ENCODE peak calls at places on chromosome 1, in six cellular contexts. One of them, this sample, is unnamed.

GRCh38 chr1:172903581-172904220 is 147.0 kb downstream of the TNFSF18 start:
- DNase-seq in GM23248: peak
- DNase-seq in activated CD8-positive, alpha-beta T cell treated with anti-CD3 and anti-CD28 coated beads for 36 hours: no peak
- DNase-seq in AG09309: no peak
- DNase-seq in naive thymus-derived CD8-positive, alpha-beta T cell: no peak
- DNase-seq in ecto neural progenitor cell: no peak
- DNase-seq in this sample: no peak

GRCh38 chr1:230286166-230286889 is 139.8 kb downstream of the PGBD5 start:
- DNase-seq in GM23248: no peak
- DNase-seq in activated CD8-positive, alpha-beta T cell treated with anti-CD3 and anti-CD28 coated beads for 36 hours: no peak
- DNase-seq in AG09309: no peak
- DNase-seq in naive thymus-derived CD8-positive, alpha-beta T cell: no peak
- DNase-seq in ecto neural progenitor cell: no peak
- DNase-seq in this sample: no peak

GRCh38 chr1:41540886-41541591 is 56.6 kb upstream of the EDN2 start:
- DNase-seq in GM23248: peak
- DNase-seq in activated CD8-positive, alpha-beta T cell treated with anti-CD3 and anti-CD28 coated beads for 36 hours: no peak
- DNase-seq in AG09309: no peak
- DNase-seq in naive thymus-derived CD8-positive, alpha-beta T cell: no peak
- DNase-seq in ecto neural progenitor cell: no peak
- DNase-seq in this sample: no peak

GRCh38 chr1:111290640-111291039 is at the start of gene CHIA:
- DNase-seq in GM23248: no peak
- DNase-seq in activated CD8-positive, alpha-beta T cell treated with anti-CD3 and anti-CD28 coated beads for 36 hours: no peak
- DNase-seq in AG09309: no peak
- DNase-seq in naive thymus-derived CD8-positive, alpha-beta T cell: no peak
- DNase-seq in ecto neural progenitor cell: no peak
- DNase-seq in this sample: no peak

GRCh38 chr1:200907611-200908097 is 13.0 kb downstream of the INAVA start:
- DNase-seq in GM23248: peak
- DNase-seq in activated CD8-positive, alpha-beta T cell treated with anti-CD3 and anti-CD28 coated beads for 36 hours: no peak
- DNase-seq in AG09309: no peak
- DNase-seq in naive thymus-derived CD8-positive, alpha-beta T cell: no peak
- DNase-seq in ecto neural progenitor cell: no peak
- DNase-seq in this sample: no peak

GRCh38 chr1:154955039-154955717 is 721 bp downstream of the PBXIP1 start:
- DNase-seq in GM23248: peak
- DNase-seq in activated CD8-positive, alpha-beta T cell treated with anti-CD3 and anti-CD28 coated beads for 36 hours: peak
- DNase-seq in AG09309: no peak
- DNase-seq in naive thymus-derived CD8-positive, alpha-beta T cell: peak
- DNase-seq in ecto neural progenitor cell: peak
- DNase-seq in this sample: peak

GRCh38 chr1:222754386-222755139 is 17.6 kb downstream of the FAM177B start:
- DNase-seq in GM23248: peak
- DNase-seq in activated CD8-positive, alpha-beta T cell treated with anti-CD3 and anti-CD28 coated beads for 36 hours: no peak
- DNase-seq in AG09309: peak
- DNase-seq in naive thymus-derived CD8-positive, alpha-beta T cell: no peak
- DNase-seq in ecto neural progenitor cell: no peak
- DNase-seq in this sample: no peak

GRCh38 chr1:67429528-67430357 is 459 bp downstream of the SERBP1 start:
- DNase-seq in GM23248: peak
- DNase-seq in activated CD8-positive, alpha-beta T cell treated with anti-CD3 and anti-CD28 coated beads for 36 hours: peak
- DNase-seq in AG09309: no peak
- DNase-seq in naive thymus-derived CD8-positive, alpha-beta T cell: peak
- DNase-seq in ecto neural progenitor cell: peak
- DNase-seq in this sample: no peak

GRCh38 chr1:168755800-168756418 is 26.9 kb upstream of the DPT start:
- DNase-seq in GM23248: no peak
- DNase-seq in activated CD8-positive, alpha-beta T cell treated with anti-CD3 and anti-CD28 coated beads for 36 hours: no peak
- DNase-seq in AG09309: no peak
- DNase-seq in naive thymus-derived CD8-positive, alpha-beta T cell: no peak
- DNase-seq in ecto neural progenitor cell: no peak
- DNase-seq in this sample: no peak

GRCh38 chr1:71660417-71660816 is 579.6 kb upstream of the ZRANB2 start:
- DNase-seq in GM23248: peak
- DNase-seq in activated CD8-positive, alpha-beta T cell treated with anti-CD3 and anti-CD28 coated beads for 36 hours: no peak
- DNase-seq in AG09309: peak
- DNase-seq in naive thymus-derived CD8-positive, alpha-beta T cell: no peak
- DNase-seq in ecto neural progenitor cell: no peak
- DNase-seq in this sample: no peak

GRCh38 chr1:77406661-77407060 is 124.8 kb downstream of the AK5 start:
- DNase-seq in GM23248: peak
- DNase-seq in activated CD8-positive, alpha-beta T cell treated with anti-CD3 and anti-CD28 coated beads for 36 hours: no peak
- DNase-seq in AG09309: no peak
- DNase-seq in naive thymus-derived CD8-positive, alpha-beta T cell: no peak
- DNase-seq in ecto neural progenitor cell: no peak
- DNase-seq in this sample: no peak

GRCh38 chr1:157307491-157307890 is 169.3 kb upstream of the ETV3 start:
- DNase-seq in GM23248: no peak
- DNase-seq in activated CD8-positive, alpha-beta T cell treated with anti-CD3 and anti-CD28 coated beads for 36 hours: no peak
- DNase-seq in AG09309: no peak
- DNase-seq in naive thymus-derived CD8-positive, alpha-beta T cell: no peak
- DNase-seq in ecto neural progenitor cell: no peak
- DNase-seq in this sample: no peak

GRCh38 chr1:201346337-201346939 is 31.0 kb downstream of the TNNT2 start:
- DNase-seq in GM23248: peak
- DNase-seq in activated CD8-positive, alpha-beta T cell treated with anti-CD3 and anti-CD28 coated beads for 36 hours: peak
- DNase-seq in AG09309: peak
- DNase-seq in naive thymus-derived CD8-positive, alpha-beta T cell: no peak
- DNase-seq in ecto neural progenitor cell: peak
- DNase-seq in this sample: no peak

GRCh38 chr1:43968348-43968948 is 1.4 kb upstream of the DPH2 start:
- DNase-seq in GM23248: peak
- DNase-seq in activated CD8-positive, alpha-beta T cell treated with anti-CD3 and anti-CD28 coated beads for 36 hours: peak
- DNase-seq in AG09309: no peak
- DNase-seq in naive thymus-derived CD8-positive, alpha-beta T cell: no peak
- DNase-seq in ecto neural progenitor cell: no peak
- DNase-seq in this sample: no peak

GRCh38 chr1:223326776-223327175 is 37.2 kb downstream of the SUSD4 start:
- DNase-seq in GM23248: no peak
- DNase-seq in activated CD8-positive, alpha-beta T cell treated with anti-CD3 and anti-CD28 coated beads for 36 hours: no peak
- DNase-seq in AG09309: no peak
- DNase-seq in naive thymus-derived CD8-positive, alpha-beta T cell: no peak
- DNase-seq in ecto neural progenitor cell: no peak
- DNase-seq in this sample: no peak

GRCh38 chr1:210132582-210132981 is 100.0 kb upstream of the SERTAD4 start:
- DNase-seq in GM23248: peak
- DNase-seq in activated CD8-positive, alpha-beta T cell treated with anti-CD3 and anti-CD28 coated beads for 36 hours: no peak
- DNase-seq in AG09309: no peak
- DNase-seq in naive thymus-derived CD8-positive, alpha-beta T cell: no peak
- DNase-seq in ecto neural progenitor cell: no peak
- DNase-seq in this sample: no peak

GRCh38 chr1:92484472-92485373 is 2.0 kb downstream of the GFI1 start:
- DNase-seq in GM23248: peak
- DNase-seq in activated CD8-positive, alpha-beta T cell treated with anti-CD3 and anti-CD28 coated beads for 36 hours: peak
- DNase-seq in AG09309: no peak
- DNase-seq in naive thymus-derived CD8-positive, alpha-beta T cell: peak
- DNase-seq in ecto neural progenitor cell: peak
- DNase-seq in this sample: peak

GRCh38 chr1:203555484-203556046 is 61.6 kb downstream of the OPTC start:
- DNase-seq in GM23248: no peak
- DNase-seq in activated CD8-positive, alpha-beta T cell treated with anti-CD3 and anti-CD28 coated beads for 36 hours: no peak
- DNase-seq in AG09309: no peak
- DNase-seq in naive thymus-derived CD8-positive, alpha-beta T cell: no peak
- DNase-seq in ecto neural progenitor cell: no peak
- DNase-seq in this sample: no peak

GRCh38 chr1:170460379-170460778 is 71.6 kb upstream of the GORAB start:
- DNase-seq in GM23248: no peak
- DNase-seq in activated CD8-positive, alpha-beta T cell treated with anti-CD3 and anti-CD28 coated beads for 36 hours: no peak
- DNase-seq in AG09309: no peak
- DNase-seq in naive thymus-derived CD8-positive, alpha-beta T cell: no peak
- DNase-seq in ecto neural progenitor cell: no peak
- DNase-seq in this sample: no peak

GRCh38 chr1:116279715-116280114 is 93.3 kb upstream of the ATP1A1 start:
- DNase-seq in GM23248: no peak
- DNase-seq in activated CD8-positive, alpha-beta T cell treated with anti-CD3 and anti-CD28 coated beads for 36 hours: no peak
- DNase-seq in AG09309: no peak
- DNase-seq in naive thymus-derived CD8-positive, alpha-beta T cell: no peak
- DNase-seq in ecto neural progenitor cell: no peak
- DNase-seq in this sample: no peak

GRCh38 chr1:66945316-66945715 is 20.5 kb downstream of the MIER1 start:
- DNase-seq in GM23248: peak
- DNase-seq in activated CD8-positive, alpha-beta T cell treated with anti-CD3 and anti-CD28 coated beads for 36 hours: no peak
- DNase-seq in AG09309: no peak
- DNase-seq in naive thymus-derived CD8-positive, alpha-beta T cell: no peak
- DNase-seq in ecto neural progenitor cell: no peak
- DNase-seq in this sample: no peak

GRCh38 chr1:2795926-2796325 is 5.6 kb downstream of the TTC34 start:
- DNase-seq in GM23248: no peak
- DNase-seq in activated CD8-positive, alpha-beta T cell treated with anti-CD3 and anti-CD28 coated beads for 36 hours: no peak
- DNase-seq in AG09309: no peak
- DNase-seq in naive thymus-derived CD8-positive, alpha-beta T cell: no peak
- DNase-seq in ecto neural progenitor cell: no peak
- DNase-seq in this sample: no peak

GRCh38 chr1:230807029-230807428 is 59.8 kb downstream of the CAPN9 start:
- DNase-seq in GM23248: no peak
- DNase-seq in activated CD8-positive, alpha-beta T cell treated with anti-CD3 and anti-CD28 coated beads for 36 hours: no peak
- DNase-seq in AG09309: no peak
- DNase-seq in naive thymus-derived CD8-positive, alpha-beta T cell: no peak
- DNase-seq in ecto neural progenitor cell: peak
- DNase-seq in this sample: no peak

GRCh38 chr1:236016782-236017400 is 48.0 kb downstream of the NID1 start:
- DNase-seq in GM23248: peak
- DNase-seq in activated CD8-positive, alpha-beta T cell treated with anti-CD3 and anti-CD28 coated beads for 36 hours: no peak
- DNase-seq in AG09309: no peak
- DNase-seq in naive thymus-derived CD8-positive, alpha-beta T cell: no peak
- DNase-seq in ecto neural progenitor cell: no peak
- DNase-seq in this sample: no peak

GRCh38 chr1:68197891-68198290 is 34.4 kb downstream of the WLS start:
- DNase-seq in GM23248: peak
- DNase-seq in activated CD8-positive, alpha-beta T cell treated with anti-CD3 and anti-CD28 coated beads for 36 hours: no peak
- DNase-seq in AG09309: no peak
- DNase-seq in naive thymus-derived CD8-positive, alpha-beta T cell: no peak
- DNase-seq in ecto neural progenitor cell: no peak
- DNase-seq in this sample: no peak

GRCh38 chr1:22218618-22219250 is 75.8 kb upstream of the WNT4 start:
- DNase-seq in GM23248: no peak
- DNase-seq in activated CD8-positive, alpha-beta T cell treated with anti-CD3 and anti-CD28 coated beads for 36 hours: no peak
- DNase-seq in AG09309: no peak
- DNase-seq in naive thymus-derived CD8-positive, alpha-beta T cell: no peak
- DNase-seq in ecto neural progenitor cell: no peak
- DNase-seq in this sample: no peak

GRCh38 chr1:23478896-23479790 is 4.8 kb downstream of the ASAP3 start:
- DNase-seq in GM23248: peak
- DNase-seq in activated CD8-positive, alpha-beta T cell treated with anti-CD3 and anti-CD28 coated beads for 36 hours: no peak
- DNase-seq in AG09309: no peak
- DNase-seq in naive thymus-derived CD8-positive, alpha-beta T cell: no peak
- DNase-seq in ecto neural progenitor cell: no peak
- DNase-seq in this sample: no peak

GRCh38 chr1:117627562-117628165 is 21.8 kb downstream of the TENT5C start:
- DNase-seq in GM23248: no peak
- DNase-seq in activated CD8-positive, alpha-beta T cell treated with anti-CD3 and anti-CD28 coated beads for 36 hours: no peak
- DNase-seq in AG09309: no peak
- DNase-seq in naive thymus-derived CD8-positive, alpha-beta T cell: no peak
- DNase-seq in ecto neural progenitor cell: no peak
- DNase-seq in this sample: no peak

This sample was measured in GDM1.